ENCODE peak calls at places on chromosomes 16 and 17, in eight cellular contexts. L is NCI-H2081; G is T-cell; B is nephron progenitor cell; P is anterior cingulate cortex; W is endothelial cell; U is cardiac muscle cell; R is activated CD4-positive, CD25-positive, alpha-beta regulatory T cell treated with anti-CD3 and anti-CD28 coated beads, Interleukin-2, amount 50 U/mL, for 16 hours. N is an unnamed sample.
A peak's percentile ranks its signal among the peaks of the same experiment; 100 is the strongest.

GRCh38 chr17:54900457-54901229 is at the start of gene TOM1L1:
- DNase-seq in L (peak; percentile 96), G (no peak), B (peak; percentile 82), P (peak; percentile 29), W (peak; percentile 66), U (peak; percentile 88), R (no peak), N (peak; percentile 9)

GRCh38 chr17:67994827-67995567 is 1.3 kb downstream of the C17orf58 start:
- DNase-seq in L (peak; percentile 46), G (no peak), B (no peak), P (no peak), W (no peak), U (no peak), R (no peak), N (no peak)

GRCh38 chr16:67499159-67499558 is 15.8 kb upstream of the AGRP start:
- DNase-seq in L (no peak), G (no peak), B (no peak), P (no peak), W (no peak), U (no peak), R (no peak), N (no peak)

GRCh38 chr16:67101683-67102082 is 8.1 kb upstream of the PHAF1 start:
- DNase-seq in L (no peak), G (no peak), B (no peak), P (no peak), W (no peak), U (no peak), R (no peak), N (no peak)

GRCh38 chr16:88924834-88925539 is 52.0 kb downstream of the CBFA2T3 start:
- DNase-seq in L (peak; percentile 79), G (no peak), B (peak; percentile 49), P (no peak), W (peak; percentile 46), U (peak; percentile 42), R (no peak), N (no peak)

GRCh38 chr16:53839150-53839549 is 135.2 kb downstream of the FTO start:
- DNase-seq in L (no peak), G (no peak), B (no peak), P (no peak), W (no peak), U (no peak), R (no peak), N (no peak)

GRCh38 chr17:80427366-80428282 is 12.7 kb downstream of the ENDOV start:
- DNase-seq in L (no peak), G (no peak), B (no peak), P (no peak), W (no peak), U (no peak), R (no peak), N (no peak)

GRCh38 chr17:3531266-3532101 is 26.1 kb downstream of the TRPV3 start:
- DNase-seq in L (no peak), G (no peak), B (no peak), P (peak; percentile 85), W (no peak), U (no peak), R (no peak), N (no peak)

GRCh38 chr16:49649013-49649785 is 206.7 kb downstream of the ZNF423 start:
- DNase-seq in L (no peak), G (no peak), B (no peak), P (no peak), W (no peak), U (no peak), R (no peak), N (no peak)

GRCh38 chr16:23080329-23080728 is 68.9 kb downstream of the USP31 start:
- DNase-seq in L (no peak), G (no peak), B (no peak), P (no peak), W (no peak), U (no peak), R (no peak), N (no peak)

GRCh38 chr17:64074704-64075484 is 54.5 kb upstream of the ICAM2 start:
- DNase-seq in L (no peak), G (no peak), B (no peak), P (no peak), W (no peak), U (no peak), R (no peak), N (no peak)

GRCh38 chr16:21060027-21060510 is 90.6 kb downstream of the DNAH3 start:
- DNase-seq in L (no peak), G (no peak), B (no peak), P (no peak), W (no peak), U (no peak), R (no peak), N (no peak)

GRCh38 chr17:67615011-67615561 is 102.7 kb upstream of the NOL11 start:
- DNase-seq in L (no peak), G (no peak), B (no peak), P (no peak), W (no peak), U (no peak), R (no peak), N (no peak)

GRCh38 chr16:77206533-77206932 is 7.3 kb downstream of the SYCE1L start:
- DNase-seq in L (no peak), G (no peak), B (no peak), P (no peak), W (no peak), U (no peak), R (no peak), N (no peak)

GRCh38 chr17:420479-421175 is 68.0 kb upstream of the RPH3AL start:
- DNase-seq in L (no peak), G (no peak), B (no peak), P (no peak), W (no peak), U (no peak), R (no peak), N (no peak)

GRCh38 chr16:86584071-86584685 is 5.8 kb downstream of the FOXL1 start:
- DNase-seq in L (no peak), G (no peak), B (no peak), P (no peak), W (no peak), U (no peak), R (no peak), N (no peak)

N was measured in CD4-positive, alpha-beta memory T cell.